ENCODE peak calls at places on chromosomes 1 and 21, in ten cellular contexts. S is epithelial cell of esophagus; W is NCI-H1105 treated with DMSO at 0.1 percent for 48 hours; V is activated CD4-positive, alpha-beta T cell treated with anti-CD3 and anti-CD28 coated beads, Interleukin-2, amount 50 U/mL, for 24 hours; J is CD8-positive, alpha-beta T cell; C is GM18507; G is anterior cingulate cortex; U is PC-9; H is fibroblast of the conjunctiva; N is H7. M is an unnamed sample.

GRCh38 chr1:233373226-233373625 is 45.7 kb downstream of the MAP3K21 start:
- DNase-seq in S (no peak), W (no peak), V (no peak), J (no peak), C (no peak), G (no peak), U (no peak), H (no peak), N (no peak), M (no peak)

GRCh38 chr1:199546323-199546722 is 481.2 kb upstream of the NR5A2 start:
- DNase-seq in S (peak; percentile 67), W (no peak), V (no peak), J (no peak), C (no peak), G (no peak), U (no peak), H (no peak), N (no peak), M (no peak)

GRCh38 chr1:9018372-9018771 is 7.9 kb downstream of the SLC2A7 start:
- DNase-seq in S (no peak), W (no peak), V (no peak), J (no peak), C (no peak), G (no peak), U (no peak), H (no peak), N (no peak), M (no peak)

GRCh38 chr21:34509151-34509550 is 2.9 kb downstream of the KCNE1 start:
- DNase-seq in S (no peak), W (no peak), V (no peak), J (no peak), C (no peak), G (no peak), U (no peak), H (no peak), N (no peak), M (no peak)

GRCh38 chr1:76901158-76901767 is 34.0 kb downstream of the ST6GALNAC5 start:
- DNase-seq in S (peak; percentile 76), W (peak; percentile 54), V (no peak), J (peak; percentile 26), C (peak; percentile 23), G (no peak), U (no peak), H (peak; percentile 59), N (peak; percentile 45), M (no peak)

GRCh38 chr21:42980959-42981523 is 6.7 kb downstream of the PKNOX1 start:
- DNase-seq in S (no peak), W (no peak), V (no peak), J (no peak), C (no peak), G (no peak), U (no peak), H (no peak), N (no peak), M (no peak)

GRCh38 chr1:7300893-7301292 is 470.2 kb upstream of the VAMP3 start:
- DNase-seq in S (peak; percentile 73), W (no peak), V (no peak), J (no peak), C (no peak), G (no peak), U (no peak), H (peak; percentile 47), N (no peak), M (no peak)

GRCh38 chr1:98314591-98314990 is 346.9 kb upstream of the SNX7 start:
- DNase-seq in S (no peak), W (no peak), V (no peak), J (no peak), C (no peak), G (no peak), U (no peak), H (no peak), N (no peak), M (no peak)

GRCh38 chr1:24902471-24902891 is 27.6 kb downstream of the RUNX3 start:
- DNase-seq in S (no peak), W (no peak), V (no peak), J (no peak), C (no peak), G (no peak), U (no peak), H (no peak), N (peak; percentile 59), M (no peak)

GRCh38 chr1:176501596-176501995 is 38.6 kb downstream of the PAPPA2 start:
- DNase-seq in S (peak; percentile 16), W (no peak), V (no peak), J (no peak), C (no peak), G (no peak), U (no peak), H (no peak), N (no peak), M (no peak)

GRCh38 chr1:60589046-60589748 is 493.2 kb upstream of the NFIA start:
- DNase-seq in S (no peak), W (no peak), V (no peak), J (no peak), C (no peak), G (no peak), U (no peak), H (no peak), N (no peak), M (no peak)

GRCh38 chr1:245378352-245379144 is 223.8 kb downstream of the KIF26B start:
- DNase-seq in S (no peak), W (no peak), V (no peak), J (peak; percentile 18), C (no peak), G (no peak), U (no peak), H (no peak), N (no peak), M (no peak)

GRCh38 chr1:90768826-90769225 is 51.7 kb upstream of the BARHL2 start:
- DNase-seq in S (no peak), W (no peak), V (no peak), J (no peak), C (no peak), G (no peak), U (no peak), H (no peak), N (no peak), M (no peak)

GRCh38 chr1:113021430-113022085 is 51.4 kb upstream of the LRIG2 start:
- DNase-seq in S (peak; percentile 90), W (peak; percentile 95), V (no peak), J (no peak), C (no peak), G (no peak), U (peak; percentile 83), H (peak; percentile 18), N (no peak), M (no peak)

GRCh38 chr1:12453400-12454343 is 164.3 kb downstream of the DHRS3 start:
- DNase-seq in S (no peak), W (no peak), V (no peak), J (peak; percentile 36), C (no peak), G (no peak), U (peak; percentile 44), H (no peak), N (no peak), M (no peak)

GRCh38 chr21:35484856-35485255 is 435.8 kb upstream of the RUNX1 start:
- DNase-seq in S (no peak), W (no peak), V (no peak), J (no peak), C (no peak), G (no peak), U (no peak), H (no peak), N (no peak), M (no peak)

GRCh38 chr21:39707316-39707715 is 37.7 kb upstream of the IGSF5 start:
- DNase-seq in S (no peak), W (no peak), V (no peak), J (no peak), C (no peak), G (no peak), U (no peak), H (no peak), N (no peak), M (no peak)

GRCh38 chr1:201633811-201634210 is 94.9 kb downstream of the NAV1 start:
- DNase-seq in S (no peak), W (peak; percentile 24), V (no peak), J (no peak), C (no peak), G (no peak), U (no peak), H (no peak), N (no peak), M (no peak)

GRCh38 chr1:32701421-32701911 is 1.1 kb downstream of the SYNC start:
- DNase-seq in S (no peak), W (no peak), V (no peak), J (no peak), C (no peak), G (no peak), U (no peak), H (no peak), N (peak; percentile 33), M (no peak)

GRCh38 chr1:22210176-22210575 is 67.3 kb upstream of the WNT4 start:
- DNase-seq in S (no peak), W (no peak), V (no peak), J (no peak), C (no peak), G (no peak), U (no peak), H (no peak), N (no peak), M (no peak)

GRCh38 chr1:217004776-217005436 is 281.7 kb upstream of the ESRRG start:
- DNase-seq in S (no peak), W (no peak), V (no peak), J (no peak), C (no peak), G (no peak), U (no peak), H (no peak), N (no peak), M (no peak)

GRCh38 chr1:20138961-20139550 is at the start of gene PLA2G2F:
- DNase-seq in S (no peak), W (no peak), V (no peak), J (no peak), C (no peak), G (no peak), U (peak; percentile 78), H (no peak), N (no peak), M (no peak)

GRCh38 chr21:35217504-35218060 is 168.5 kb upstream of the RUNX1 start:
- DNase-seq in S (peak; percentile 98), W (no peak), V (no peak), J (no peak), C (no peak), G (no peak), U (peak; percentile 100), H (peak; percentile 67), N (peak; percentile 8), M (no peak)

GRCh38 chr1:156625436-156626078 is 6.3 kb downstream of the HAPLN2 start:
- DNase-seq in S (peak; percentile 47), W (peak; percentile 27), V (peak; percentile 49), J (peak; percentile 68), C (no peak), G (no peak), U (no peak), H (no peak), N (peak; percentile 88), M (peak; percentile 52)

GRCh38 chr1:111193712-111194480 is 6.5 kb downstream of the DENND2D start:
- DNase-seq in S (peak; percentile 72), W (no peak), V (no peak), J (no peak), C (no peak), G (no peak), U (no peak), H (no peak), N (peak; percentile 7), M (no peak)

M was measured in hypothalamus.